ENCODE peak calls at places on chromosomes 3 and 15, in seven cellular contexts. D is transverse colon, N is thyroid gland, Q is body of pancreas, S is IMR-90, C is Peyer's patch, L is heart left ventricle. G is an unnamed sample. For H3K4me1, the result is how much of the 10 kb centered on the place peaks cover.

GRCh38 chr3:60588806-60589205 is 662.4 kb downstream of the FHIT start:
- DNase-seq in D (no peak), N (no peak), Q (no peak), S (peak), C (no peak), L (no peak), G (no peak)

GRCh38 chr15:85064710-85065109 is 83.1 kb downstream of the PDE8A start:
- DNase-seq in D (no peak), N (no peak), Q (no peak), S (no peak), C (no peak), L (no peak), G (no peak)

GRCh38 chr15:86018679-86019078 is 61.0 kb upstream of the AGBL1 start:
- DNase-seq in D (no peak), N (no peak), Q (no peak), S (no peak), C (no peak), L (no peak), G (no peak)

GRCh38 chr3:152159328-152159727 is 109.4 kb upstream of the MBNL1 start:
- DNase-seq in D (peak), N (no peak), Q (no peak), S (peak), C (no peak), L (no peak), G (no peak)

GRCh38 chr15:53586815-53587214 is 172.6 kb downstream of the WDR72 start:
- DNase-seq in D (peak), N (peak), Q (peak), S (no peak), C (peak), L (no peak), G (peak)

GRCh38 chr15:76169013-76169412 is 109.2 kb downstream of the TMEM266 start:
- DNase-seq in D (no peak), N (no peak), Q (no peak), S (peak), C (no peak), L (no peak), G (no peak)

GRCh38 chr3:101074518-101074917 is 81.3 kb upstream of the ABI3BP start:
- DNase-seq in D (no peak), N (no peak), Q (no peak), S (no peak), C (no peak), L (no peak), G (no peak)

GRCh38 chr3:119849126-119849525 is 67.2 kb downstream of the NR1I2 start:
- DNase-seq in D (no peak), N (no peak), Q (no peak), S (no peak), C (no peak), L (no peak), G (no peak)

GRCh38 chr3:124143047-124143446 is 151.1 kb upstream of the ROPN1 start:
- DNase-seq in D (no peak), N (no peak), Q (no peak), S (no peak), C (no peak), L (no peak), G (no peak)

GRCh38 chr3:194485876-194486539 is 794 bp downstream of the ATP13A3 start:
- DNase-seq in D (peak), N (peak), Q (peak), S (peak), C (peak), L (peak), G (peak)

GRCh38 chr3:28316226-28316625 is 32.3 kb upstream of the ZCWPW2 start:
- DNase-seq in D (no peak), N (no peak), Q (no peak), S (peak), C (no peak), L (no peak), G (no peak)

GRCh38 chr15:39589193-39589814 is 8.4 kb downstream of the THBS1 start:
- DNase-seq in D (no peak), N (no peak), Q (no peak), S (no peak), C (no peak), L (no peak), G (no peak)

GRCh38 chr15:77975332-77976119 is 102.0 kb downstream of the TBC1D2B start:
- DNase-seq in D (no peak), N (no peak), Q (no peak), S (no peak), C (no peak), L (no peak), G (peak)

GRCh38 chr3:100634493-100635272 is 25.3 kb downstream of the ADGRG7 start:
- DNase-seq in D (peak), N (no peak), Q (peak), S (peak), C (peak), L (no peak), G (no peak)

GRCh38 chr3:51682079-51682478 is 11.0 kb downstream of the TEX264 start:
- DNase-seq in D (peak), N (peak), Q (peak), S (peak), C (peak), L (peak), G (peak)

GRCh38 chr3:129532261-129532660 is 3.8 kb downstream of the RHO start:
- DNase-seq in D (no peak), N (no peak), Q (no peak), S (no peak), C (no peak), L (peak), G (no peak)

GRCh38 chr3:193836511-193836910 is 243.5 kb downstream of the OPA1 start:
- DNase-seq in D (no peak), N (no peak), Q (no peak), S (no peak), C (no peak), L (no peak), G (no peak)

GRCh38 chr3:57917611-57918010 is 90.6 kb upstream of the FLNB start:
- DNase-seq in D (no peak), N (no peak), Q (no peak), S (no peak), C (no peak), L (no peak), G (no peak)

GRCh38 chr3:123586966-123587365 is 2.1 kb upstream of the HACD2 start:
- DNase-seq in D (no peak), N (no peak), Q (no peak), S (peak), C (no peak), L (no peak), G (no peak)

GRCh38 chr3:33954956-33955355 is 156.5 kb downstream of the PDCD6IP start:
- DNase-seq in D (no peak), N (no peak), Q (no peak), S (no peak), C (no peak), L (no peak), G (no peak)

GRCh38 chr15:77568960-77569646 is 63.6 kb downstream of the LINGO1 start:
- DNase-seq in D (no peak), N (no peak), Q (peak), S (peak), C (no peak), L (no peak), G (no peak)

GRCh38 chr3:48268381-48268935 is 27.6 kb downstream of the ZNF589 start:
- DNase-seq in D (peak), N (no peak), Q (no peak), S (no peak), C (peak), L (no peak), G (peak)

GRCh38 chr3:64741344-64741743 is 53.5 kb upstream of the ADAMTS9 start:
- DNase-seq in D (peak), N (peak), Q (peak), S (peak), C (peak), L (no peak), G (no peak)

GRCh38 chr3:195128255-195129071 is 142.5 kb downstream of the XXYLT1 start:
- DNase-seq in D (no peak), N (no peak), Q (no peak), S (peak), C (no peak), L (no peak), G (no peak)

GRCh38 chr15:48285329-48286214 is 45.7 kb upstream of the DUT start:
- DNase-seq in D (peak), N (peak), Q (peak), S (peak), C (peak), L (no peak), G (peak)

GRCh38 chr15:43361313-43361903 is 9.4 kb downstream of the ZSCAN29 start:
- DNase-seq in D (no peak), N (no peak), Q (no peak), S (no peak), C (no peak), L (no peak), G (no peak)

GRCh38 chr3:114447545-114447944 is 153.7 kb downstream of the TIGIT start:
- DNase-seq in D (no peak), N (no peak), Q (no peak), S (no peak), C (no peak), L (no peak), G (no peak)

GRCh38 chr3:178095522-178095921 is 440.7 kb upstream of the KCNMB2 start:
- DNase-seq in D (no peak), N (no peak), Q (no peak), S (no peak), C (no peak), L (no peak), G (no peak)

GRCh38 chr15:25543156-25543555 is 104.3 kb upstream of the UBE3A start:
- DNase-seq in D (peak), N (peak), Q (peak), S (peak), C (no peak), L (no peak), G (peak)

GRCh38 chr3:58180940-58181587 is 29.7 kb downstream of the DNASE1L3 start:
- DNase-seq in D (no peak), N (no peak), Q (no peak), S (no peak), C (no peak), L (no peak), G (no peak)

GRCh38 chr3:129577925-129578742 is 28.3 kb downstream of the PLXND1 start:
- DNase-seq in D (peak), N (no peak), Q (no peak), S (no peak), C (peak), L (peak), G (no peak)

GRCh38 chr15:65896231-65896630 is 26.9 kb downstream of the RAB11A start:
- DNase-seq in D (no peak), N (no peak), Q (no peak), S (peak), C (no peak), L (no peak), G (no peak)

GRCh38 chr15:66646308-66646707 is 55.7 kb upstream of the SMAD6 start:
- DNase-seq in D (no peak), N (no peak), Q (no peak), S (no peak), C (no peak), L (no peak), G (no peak)

GRCh38 chr15:90306560-90306959 is 41.1 kb downstream of the NGRN start:
- DNase-seq in D (no peak), N (no peak), Q (no peak), S (no peak), C (no peak), L (no peak), G (no peak)

GRCh38 chr3:73661262-73661661 is 36.5 kb upstream of the PDZRN3 start:
- DNase-seq in D (no peak), N (no peak), Q (no peak), S (peak), C (no peak), L (no peak), G (no peak)

GRCh38 chr3:154615451-154615850 is 185.5 kb upstream of the GPR149 start:
- DNase-seq in D (no peak), N (no peak), Q (no peak), S (no peak), C (no peak), L (no peak), G (no peak)

GRCh38 chr15:34366271-34367043 is 539 bp downstream of the LPCAT4 start:
- DNase-seq in D (peak), N (peak), Q (peak), S (peak), C (peak), L (peak), G (peak)

GRCh38 chr3:196968233-196969000 is at the start of gene PIGZ:
- DNase-seq in D (peak), N (peak), Q (peak), S (no peak), C (peak), L (no peak), G (no peak)

GRCh38 chr3:46995901-46996562 is 16.6 kb downstream of the NBEAL2 start:
- DNase-seq in D (no peak), N (no peak), Q (no peak), S (no peak), C (no peak), L (no peak), G (no peak)

GRCh38 chr3:46993292-46993691 is 13.8 kb downstream of the NBEAL2 start:
- DNase-seq in D (no peak), N (no peak), Q (no peak), S (no peak), C (no peak), L (no peak), G (no peak)

GRCh38 chr3:46996689-46997452 is 17.4 kb downstream of the NBEAL2 start:
- DNase-seq in D (no peak), N (no peak), Q (no peak), S (no peak), C (no peak), L (no peak), G (no peak)

GRCh38 chr3:46993986-46994385 is 14.5 kb downstream of the NBEAL2 start:
- DNase-seq in D (no peak), N (no peak), Q (no peak), S (no peak), C (no peak), L (no peak), G (no peak)

DNA sequence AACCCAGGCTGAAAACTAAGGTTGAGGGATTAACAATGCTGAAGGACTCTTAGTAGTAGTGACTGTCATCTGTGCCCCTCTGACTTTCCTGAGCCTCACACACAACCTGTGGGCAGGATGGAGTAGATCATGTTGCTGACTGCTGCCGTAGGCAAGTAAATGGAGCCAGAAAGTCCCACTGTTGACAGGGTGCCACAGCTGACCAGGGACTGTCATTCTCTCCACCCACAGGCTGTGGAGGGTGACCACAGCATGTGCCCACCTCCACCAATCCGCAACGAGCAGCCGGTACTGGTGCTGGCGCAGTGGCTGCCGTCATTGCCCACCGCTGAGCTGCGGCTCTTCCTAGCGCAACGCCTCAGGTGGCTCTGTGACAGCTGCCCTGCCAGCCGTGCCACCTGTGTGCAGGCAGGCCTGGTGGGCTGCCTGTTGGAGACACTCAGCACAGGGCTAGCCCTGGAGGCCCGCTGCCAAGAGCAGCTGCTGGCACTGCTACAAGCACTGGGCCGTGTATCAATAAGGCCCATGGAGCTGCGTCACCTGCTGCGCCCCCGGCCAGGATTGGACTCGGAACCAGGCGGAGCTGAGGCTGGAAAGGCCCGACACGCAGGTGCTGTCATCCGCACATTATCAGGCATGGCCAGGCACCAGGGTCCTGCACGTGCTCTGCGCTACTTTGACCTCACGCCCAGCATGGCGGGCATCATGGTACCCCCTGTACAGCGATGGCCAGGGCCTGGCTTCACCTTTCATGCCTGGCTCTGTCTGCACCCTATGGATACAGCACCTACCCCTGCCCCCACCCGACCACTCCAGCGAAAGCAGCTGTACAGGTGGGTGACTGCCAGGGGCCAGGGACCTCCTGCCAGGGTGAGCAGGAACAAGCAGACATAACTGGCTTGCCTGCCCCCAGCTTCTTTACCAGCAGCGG is 15.6 kb downstream of the NBEAL2 start:
- DNase-seq in D (no peak), N (no peak), Q (no peak), S (no peak), C (no peak), L (no peak), G (no peak)
- TF ChIP-seq POLR2A in D (no peak), N (no peak), Q (no peak), S (no peak), C (no peak), L (no peak), G (no peak)

GRCh38 chr3:29755416-29755815 is 474.5 kb downstream of the RBMS3 start:
- DNase-seq in D (no peak), N (no peak), Q (no peak), S (no peak), C (no peak), L (no peak), G (no peak)

GRCh38 chr3:29758108-29759020 is 477.5 kb downstream of the RBMS3 start:
- DNase-seq in D (no peak), N (no peak), Q (no peak), S (peak), C (no peak), L (no peak), G (no peak)

GRCh38 chr3:29757054-29757777 is 476.3 kb downstream of the RBMS3 start:
- DNase-seq in D (no peak), N (peak), Q (peak), S (peak), C (no peak), L (no peak), G (no peak)

GRCh38 chr3:29759443-29760033 is 478.7 kb downstream of the RBMS3 start:
- DNase-seq in D (no peak), N (no peak), Q (no peak), S (peak), C (no peak), L (no peak), G (no peak)

GRCh38 chr3:29759021-29759359 is 478.1 kb downstream of the RBMS3 start:
- DNase-seq in D (no peak), N (no peak), Q (peak), S (peak), C (no peak), L (no peak), G (no peak)
- H3K4me1 ChIP-seq in D (under half), N (half or more), Q (under half), S (under half), C (under half), L (under half), G (under half)

GRCh38 chr3:69201658-69202057 is 79.3 kb upstream of the LMOD3 start:
- DNase-seq in D (peak), N (no peak), Q (no peak), S (no peak), C (no peak), L (no peak), G (no peak)
- TF ChIP-seq POLR2A in D (no peak), N (no peak), Q (no peak), S (no peak), C (no peak), L (no peak), G (no peak)

DNA sequence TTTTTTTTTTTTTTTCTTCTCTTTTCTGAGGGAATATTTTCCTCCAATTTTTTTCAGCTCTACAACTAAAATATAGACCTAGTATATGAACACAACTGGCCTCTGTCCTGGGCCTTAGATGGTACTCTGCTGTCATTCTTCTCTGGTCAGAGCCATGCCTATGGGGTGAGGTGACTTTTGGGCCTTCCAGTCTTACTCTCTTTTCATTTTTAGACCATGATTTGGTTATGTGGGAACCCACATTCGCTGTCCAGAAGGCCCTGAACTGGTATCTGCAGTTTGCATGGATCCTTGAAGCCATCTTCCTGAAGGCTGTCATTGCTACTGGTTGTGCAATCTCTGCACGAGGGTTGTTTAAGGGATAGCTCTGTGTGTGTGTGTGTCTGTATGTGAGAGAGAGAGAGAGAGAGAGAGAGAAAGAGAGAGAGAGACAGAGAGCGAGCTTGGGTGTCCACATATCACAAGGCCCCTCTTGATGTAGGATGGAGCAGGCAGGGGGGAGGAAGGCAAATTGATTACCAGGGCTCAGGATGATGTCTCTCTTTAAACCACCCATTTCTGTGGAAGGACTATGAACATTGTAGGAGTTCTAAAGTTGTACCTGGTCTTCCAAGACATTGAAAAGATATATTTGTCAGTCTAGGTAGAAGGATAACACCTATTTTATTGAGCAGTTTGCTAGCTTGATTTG is 6.9 kb downstream of the TGFBR2 start:
- DNase-seq in D (no peak), N (no peak), Q (no peak), S (no peak), C (no peak), L (no peak), G (no peak)
- H3K4me1 ChIP-seq in D (under half), N (under half), Q (half or more), S (under half), C (under half), L (under half), G (under half)

GRCh38 chr15:64153480-64154367 is 2.2 kb downstream of the SNX22 start:
- DNase-seq in D (peak), N (peak), Q (peak), S (peak), C (peak), L (peak), G (peak)
- TF ChIP-seq POLR2A in D (peak), N (no peak), Q (peak), S (peak), C (peak), L (no peak), G (no peak)

GRCh38 chr3:141071681-141072260 is 20.6 kb downstream of the SPSB4 start:
- DNase-seq in D (no peak), N (no peak), Q (peak), S (no peak), C (no peak), L (no peak), G (no peak)

GRCh38 chr3:141072950-141073349 is 21.8 kb downstream of the SPSB4 start:
- DNase-seq in D (no peak), N (no peak), Q (no peak), S (no peak), C (no peak), L (no peak), G (no peak)

GRCh38 chr3:141076026-141076797 is 25.1 kb downstream of the SPSB4 start:
- DNase-seq in D (no peak), N (no peak), Q (peak), S (no peak), C (no peak), L (no peak), G (no peak)

GRCh38 chr3:141076821-141077571 is 25.8 kb downstream of the SPSB4 start:
- DNase-seq in D (peak), N (no peak), Q (peak), S (peak), C (no peak), L (peak), G (peak)

DNA sequence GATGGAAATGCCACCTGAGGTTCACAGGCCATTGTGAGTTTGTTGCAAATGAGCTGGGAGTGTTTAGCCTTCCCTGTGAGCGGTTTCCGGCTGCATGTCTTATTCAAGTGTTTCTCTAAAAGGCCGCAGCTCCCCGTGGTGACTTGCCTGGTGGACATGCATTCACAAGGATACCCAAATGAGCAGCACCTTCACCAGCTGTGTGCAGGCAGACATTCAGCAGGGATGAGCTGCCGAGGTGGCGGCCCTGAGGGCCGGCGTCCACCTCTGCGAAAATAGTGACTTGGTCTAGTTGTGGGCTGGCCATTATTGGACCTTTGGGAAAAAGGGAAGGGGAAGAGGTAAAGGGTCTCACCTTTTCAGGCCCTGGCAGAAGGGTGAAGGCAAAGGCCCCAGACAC is 23.4 kb downstream of the SPSB4 start:
- DNase-seq in D (no peak), N (no peak), Q (no peak), S (no peak), C (no peak), L (no peak), G (no peak)
- H3K4me1 ChIP-seq in D (under half), N (under half), Q (half or more), S (under half), C (under half), L (under half), G (under half)